ENCODE peak calls at places on chromosome 1, in six cellular contexts. W, Y, T, X, V and Z are unnamed samples.

GRCh38 chr1:224615861-224616760 is at the start of gene CNIH3:
- DNase-seq in W (no peak), Y (peak), T (peak), X (peak), V (no peak), Z (no peak)

GRCh38 chr1:104531990-104532389 is 782.3 kb downstream of the AMY1C start:
- DNase-seq in W (no peak), Y (no peak), T (no peak), X (no peak), V (no peak), Z (no peak)

GRCh38 chr1:59025201-59025600 is 241.4 kb upstream of the JUN start:
- DNase-seq in W (no peak), Y (no peak), T (no peak), X (peak), V (no peak), Z (peak)

GRCh38 chr1:244322791-244323521 is 128.8 kb downstream of the ADSS2 start:
- DNase-seq in W (peak), Y (peak), T (peak), X (peak), V (no peak), Z (peak)

GRCh38 chr1:157429841-157430240 is 122.5 kb downstream of the FCRL5 start:
- DNase-seq in W (peak), Y (no peak), T (no peak), X (peak), V (no peak), Z (no peak)

GRCh38 chr1:23100074-23100748 is 68.4 kb downstream of the LUZP1 start:
- DNase-seq in W (peak), Y (peak), T (peak), X (peak), V (no peak), Z (peak)

GRCh38 chr1:247574236-247574635 is 13.9 kb upstream of the OR2G2 start:
- DNase-seq in W (no peak), Y (no peak), T (no peak), X (no peak), V (no peak), Z (no peak)

GRCh38 chr1:17617787-17618557 is 78.5 kb downstream of the ARHGEF10L start:
- DNase-seq in W (no peak), Y (no peak), T (no peak), X (peak), V (no peak), Z (no peak)

GRCh38 chr1:225146478-225146877 is 217.0 kb downstream of the DNAH14 start:
- DNase-seq in W (no peak), Y (no peak), T (no peak), X (no peak), V (no peak), Z (peak)

GRCh38 chr1:16612332-16613172 is 812 bp downstream of the NBPF1 start:
- DNase-seq in W (peak), Y (no peak), T (peak), X (peak), V (no peak), Z (peak)